ENCODE peak calls at places on chromosomes 5 and 9, in seven cellular contexts. One of them, this sample, is unnamed.

GRCh38 chr5:176902102-176902814 is 3.1 kb upstream of the HK3 start:
- DNase-seq in anterior cingulate cortex: no peak
- DNase-seq in thyroid gland: no peak
- DNase-seq in stimulated activated CD8-positive, alpha-beta memory T cell treated with anti-CD3 and anti-CD28 coated beads, Interleukin-2, amount 100 ng/mL, for 48 hours: no peak
- DNase-seq in epithelial cell of esophagus: no peak
- DNase-seq in left ventricle myocardium inferior: no peak
- DNase-seq in NCI-H82: no peak
- DNase-seq in this sample: no peak

GRCh38 chr5:95783661-95784060 is 38.9 kb downstream of the GLRX start:
- DNase-seq in epithelial cell of esophagus: no peak
- DNase-seq in NCI-H82: no peak
- DNase-seq in thyroid gland: no peak
- DNase-seq in stimulated activated CD8-positive, alpha-beta memory T cell treated with anti-CD3 and anti-CD28 coated beads, Interleukin-2, amount 100 ng/mL, for 48 hours: no peak
- DNase-seq in anterior cingulate cortex: no peak
- DNase-seq in left ventricle myocardium inferior: no peak
- DNase-seq in this sample: no peak

GRCh38 chr5:74336286-74336685 is 304.2 kb downstream of the ENC1 start:
- DNase-seq in stimulated activated CD8-positive, alpha-beta memory T cell treated with anti-CD3 and anti-CD28 coated beads, Interleukin-2, amount 100 ng/mL, for 48 hours: no peak
- DNase-seq in left ventricle myocardium inferior: no peak
- DNase-seq in anterior cingulate cortex: no peak
- DNase-seq in epithelial cell of esophagus: no peak
- DNase-seq in NCI-H82: peak; percentile 72
- DNase-seq in thyroid gland: no peak
- DNase-seq in this sample: no peak

GRCh38 chr5:160792732-160793454 is 59.1 kb downstream of the ATP10B start:
- DNase-seq in thyroid gland: peak; percentile 42
- DNase-seq in NCI-H82: no peak
- DNase-seq in stimulated activated CD8-positive, alpha-beta memory T cell treated with anti-CD3 and anti-CD28 coated beads, Interleukin-2, amount 100 ng/mL, for 48 hours: no peak
- DNase-seq in left ventricle myocardium inferior: no peak
- DNase-seq in anterior cingulate cortex: no peak
- DNase-seq in epithelial cell of esophagus: no peak
- DNase-seq in this sample: no peak

GRCh38 chr5:173594061-173594460 is 22.4 kb downstream of the BOD1 start:
- DNase-seq in left ventricle myocardium inferior: no peak
- DNase-seq in stimulated activated CD8-positive, alpha-beta memory T cell treated with anti-CD3 and anti-CD28 coated beads, Interleukin-2, amount 100 ng/mL, for 48 hours: no peak
- DNase-seq in anterior cingulate cortex: no peak
- DNase-seq in thyroid gland: no peak
- DNase-seq in epithelial cell of esophagus: no peak
- DNase-seq in NCI-H82: no peak
- DNase-seq in this sample: no peak

GRCh38 chr5:84487963-84488362 is 103.3 kb upstream of the EDIL3 start:
- DNase-seq in thyroid gland: no peak
- DNase-seq in stimulated activated CD8-positive, alpha-beta memory T cell treated with anti-CD3 and anti-CD28 coated beads, Interleukin-2, amount 100 ng/mL, for 48 hours: no peak
- DNase-seq in left ventricle myocardium inferior: no peak
- DNase-seq in anterior cingulate cortex: no peak
- DNase-seq in epithelial cell of esophagus: peak; percentile 19
- DNase-seq in NCI-H82: no peak
- DNase-seq in this sample: no peak

GRCh38 chr5:157516626-157517325 is 56.8 kb downstream of the NIPAL4 start:
- DNase-seq in stimulated activated CD8-positive, alpha-beta memory T cell treated with anti-CD3 and anti-CD28 coated beads, Interleukin-2, amount 100 ng/mL, for 48 hours: no peak
- DNase-seq in anterior cingulate cortex: no peak
- DNase-seq in epithelial cell of esophagus: peak; percentile 17
- DNase-seq in thyroid gland: peak; percentile 92
- DNase-seq in left ventricle myocardium inferior: peak; percentile 62
- DNase-seq in NCI-H82: no peak
- DNase-seq in this sample: no peak

GRCh38 chr9:34559616-34560546 is 29.6 kb downstream of the CNTFR start:
- DNase-seq in stimulated activated CD8-positive, alpha-beta memory T cell treated with anti-CD3 and anti-CD28 coated beads, Interleukin-2, amount 100 ng/mL, for 48 hours: no peak
- DNase-seq in epithelial cell of esophagus: peak; percentile 78
- DNase-seq in NCI-H82: no peak
- DNase-seq in left ventricle myocardium inferior: peak; percentile 48
- DNase-seq in anterior cingulate cortex: peak; percentile 35
- DNase-seq in thyroid gland: no peak
- DNase-seq in this sample: no peak

GRCh38 chr5:139652788-139653241 is 4.7 kb downstream of the CXXC5 start:
- DNase-seq in thyroid gland: no peak
- DNase-seq in NCI-H82: no peak
- DNase-seq in anterior cingulate cortex: no peak
- DNase-seq in left ventricle myocardium inferior: peak; percentile 14
- DNase-seq in epithelial cell of esophagus: no peak
- DNase-seq in stimulated activated CD8-positive, alpha-beta memory T cell treated with anti-CD3 and anti-CD28 coated beads, Interleukin-2, amount 100 ng/mL, for 48 hours: no peak
- DNase-seq in this sample: no peak

GRCh38 chr5:6246820-6247437 is 131.4 kb downstream of the MED10 start:
- DNase-seq in stimulated activated CD8-positive, alpha-beta memory T cell treated with anti-CD3 and anti-CD28 coated beads, Interleukin-2, amount 100 ng/mL, for 48 hours: no peak
- DNase-seq in NCI-H82: no peak
- DNase-seq in thyroid gland: no peak
- DNase-seq in epithelial cell of esophagus: no peak
- DNase-seq in left ventricle myocardium inferior: no peak
- DNase-seq in anterior cingulate cortex: no peak
- DNase-seq in this sample: no peak

GRCh38 chr5:1762878-1763547 is 36.6 kb downstream of the MRPL36 start:
- DNase-seq in left ventricle myocardium inferior: no peak
- DNase-seq in anterior cingulate cortex: no peak
- DNase-seq in thyroid gland: no peak
- DNase-seq in stimulated activated CD8-positive, alpha-beta memory T cell treated with anti-CD3 and anti-CD28 coated beads, Interleukin-2, amount 100 ng/mL, for 48 hours: no peak
- DNase-seq in NCI-H82: no peak
- DNase-seq in epithelial cell of esophagus: no peak
- DNase-seq in this sample: no peak

GRCh38 chr5:82549263-82549662 is 271.1 kb upstream of the RPS23 start:
- DNase-seq in stimulated activated CD8-positive, alpha-beta memory T cell treated with anti-CD3 and anti-CD28 coated beads, Interleukin-2, amount 100 ng/mL, for 48 hours: no peak
- DNase-seq in thyroid gland: no peak
- DNase-seq in epithelial cell of esophagus: no peak
- DNase-seq in left ventricle myocardium inferior: no peak
- DNase-seq in NCI-H82: no peak
- DNase-seq in anterior cingulate cortex: no peak
- DNase-seq in this sample: no peak

GRCh38 chr9:93801120-93801519 is 154.0 kb downstream of the BARX1 start:
- DNase-seq in epithelial cell of esophagus: no peak
- DNase-seq in stimulated activated CD8-positive, alpha-beta memory T cell treated with anti-CD3 and anti-CD28 coated beads, Interleukin-2, amount 100 ng/mL, for 48 hours: no peak
- DNase-seq in anterior cingulate cortex: no peak
- DNase-seq in NCI-H82: no peak
- DNase-seq in left ventricle myocardium inferior: no peak
- DNase-seq in thyroid gland: no peak
- DNase-seq in this sample: no peak

GRCh38 chr9:32378496-32378895 is 5.9 kb upstream of the ACO1 start:
- DNase-seq in stimulated activated CD8-positive, alpha-beta memory T cell treated with anti-CD3 and anti-CD28 coated beads, Interleukin-2, amount 100 ng/mL, for 48 hours: no peak
- DNase-seq in thyroid gland: no peak
- DNase-seq in anterior cingulate cortex: peak; percentile 6
- DNase-seq in left ventricle myocardium inferior: no peak
- DNase-seq in NCI-H82: peak; percentile 83
- DNase-seq in epithelial cell of esophagus: peak; percentile 83
- DNase-seq in this sample: peak; percentile 77

GRCh38 chr9:69637193-69637592 is 35.0 kb downstream of the APBA1 start:
- DNase-seq in epithelial cell of esophagus: no peak
- DNase-seq in thyroid gland: no peak
- DNase-seq in left ventricle myocardium inferior: no peak
- DNase-seq in anterior cingulate cortex: no peak
- DNase-seq in NCI-H82: no peak
- DNase-seq in stimulated activated CD8-positive, alpha-beta memory T cell treated with anti-CD3 and anti-CD28 coated beads, Interleukin-2, amount 100 ng/mL, for 48 hours: no peak
- DNase-seq in this sample: no peak

GRCh38 chr5:81606150-81606549 is 144.7 kb downstream of the SSBP2 start:
- DNase-seq in left ventricle myocardium inferior: no peak
- DNase-seq in NCI-H82: no peak
- DNase-seq in anterior cingulate cortex: no peak
- DNase-seq in stimulated activated CD8-positive, alpha-beta memory T cell treated with anti-CD3 and anti-CD28 coated beads, Interleukin-2, amount 100 ng/mL, for 48 hours: no peak
- DNase-seq in thyroid gland: no peak
- DNase-seq in epithelial cell of esophagus: no peak
- DNase-seq in this sample: no peak

GRCh38 chr9:37395229-37395628 is 27.3 kb upstream of the GRHPR start:
- DNase-seq in left ventricle myocardium inferior: no peak
- DNase-seq in stimulated activated CD8-positive, alpha-beta memory T cell treated with anti-CD3 and anti-CD28 coated beads, Interleukin-2, amount 100 ng/mL, for 48 hours: no peak
- DNase-seq in anterior cingulate cortex: no peak
- DNase-seq in thyroid gland: no peak
- DNase-seq in NCI-H82: no peak
- DNase-seq in epithelial cell of esophagus: no peak
- DNase-seq in this sample: no peak

GRCh38 chr9:14347408-14348224 is 33.7 kb upstream of the NFIB start:
- DNase-seq in stimulated activated CD8-positive, alpha-beta memory T cell treated with anti-CD3 and anti-CD28 coated beads, Interleukin-2, amount 100 ng/mL, for 48 hours: no peak
- DNase-seq in thyroid gland: peak; percentile 45
- DNase-seq in anterior cingulate cortex: no peak
- DNase-seq in epithelial cell of esophagus: peak; percentile 66
- DNase-seq in left ventricle myocardium inferior: peak; percentile 69
- DNase-seq in NCI-H82: no peak
- DNase-seq in this sample: peak; percentile 56

GRCh38 chr5:98816574-98817222 is 43.2 kb downstream of the RGMB start:
- DNase-seq in epithelial cell of esophagus: no peak
- DNase-seq in NCI-H82: peak; percentile 74
- DNase-seq in stimulated activated CD8-positive, alpha-beta memory T cell treated with anti-CD3 and anti-CD28 coated beads, Interleukin-2, amount 100 ng/mL, for 48 hours: no peak
- DNase-seq in thyroid gland: peak; percentile 67
- DNase-seq in left ventricle myocardium inferior: no peak
- DNase-seq in anterior cingulate cortex: no peak
- DNase-seq in this sample: no peak

GRCh38 chr9:122232907-122233306 is 4.2 kb upstream of the LHX6 start:
- DNase-seq in thyroid gland: no peak
- DNase-seq in anterior cingulate cortex: no peak
- DNase-seq in stimulated activated CD8-positive, alpha-beta memory T cell treated with anti-CD3 and anti-CD28 coated beads, Interleukin-2, amount 100 ng/mL, for 48 hours: no peak
- DNase-seq in NCI-H82: no peak
- DNase-seq in left ventricle myocardium inferior: no peak
- DNase-seq in epithelial cell of esophagus: no peak
- DNase-seq in this sample: no peak

GRCh38 chr5:180105827-180106312 is 34.3 kb upstream of the RNF130 start:
- DNase-seq in left ventricle myocardium inferior: no peak
- DNase-seq in thyroid gland: no peak
- DNase-seq in NCI-H82: no peak
- DNase-seq in anterior cingulate cortex: no peak
- DNase-seq in epithelial cell of esophagus: no peak
- DNase-seq in stimulated activated CD8-positive, alpha-beta memory T cell treated with anti-CD3 and anti-CD28 coated beads, Interleukin-2, amount 100 ng/mL, for 48 hours: no peak
- DNase-seq in this sample: no peak

GRCh38 chr9:38126730-38127129 is 57.7 kb upstream of the SHB start:
- DNase-seq in NCI-H82: peak; percentile 65
- DNase-seq in stimulated activated CD8-positive, alpha-beta memory T cell treated with anti-CD3 and anti-CD28 coated beads, Interleukin-2, amount 100 ng/mL, for 48 hours: no peak
- DNase-seq in anterior cingulate cortex: no peak
- DNase-seq in thyroid gland: no peak
- DNase-seq in epithelial cell of esophagus: no peak
- DNase-seq in left ventricle myocardium inferior: no peak
- DNase-seq in this sample: no peak

This sample was measured in globus pallidus.